ENCODE peak calls at places on chromosomes 1 and 21, in six cellular contexts. O is stimulated activated naive B cell treated with anti-CD40 and anti-IgM and Interleukin-4, amounts not matched to agents 10 μg/mL and 1 μg/mL and 100 μg/mL, for 72 hours; P is nucleus accumbens; F is C1 segment of cervical spinal cord; U is stimulated activated CD4-positive, alpha-beta T cell treated with anti-CD3 and anti-CD28 coated beads, Interleukin-1b, Interleukin-23, amount 100 ng/mL, for 1 hour; B is mammary epithelial cell. A is an unnamed sample.

GRCh38 chr21:27572681-27573080 is 605.8 kb upstream of the ADAMTS5 start:
- DNase-seq in F (no peak), O (no peak), P (no peak), U (no peak), B (peak), A (peak)

GRCh38 chr1:178659789-178660208 is 65.2 kb upstream of the RALGPS2 start:
- DNase-seq in O (no peak), U (no peak), B (no peak), F (no peak), P (no peak), A (no peak)

GRCh38 chr1:173914366-173914871 is 2.7 kb downstream of the SERPINC1 start:
- DNase-seq in O (no peak), U (peak), P (no peak), F (no peak), B (peak), A (peak)

GRCh38 chr1:9886063-9886742 is 23.9 kb downstream of the CTNNBIP1 start:
- DNase-seq in F (no peak), O (no peak), P (no peak), B (no peak), U (no peak), A (no peak)

GRCh38 chr1:38919075-38919474 is 22.6 kb downstream of the RHBDL2 start:
- DNase-seq in U (no peak), F (peak), B (no peak), P (peak), O (no peak), A (no peak)

GRCh38 chr21:34243562-34243961 is 120.2 kb upstream of the KCNE2 start:
- DNase-seq in O (no peak), U (no peak), B (peak), F (no peak), P (no peak), A (peak)

GRCh38 chr1:203051841-203052324 is 25.6 kb downstream of the PPFIA4 start:
- DNase-seq in B (no peak), U (no peak), P (no peak), O (no peak), F (no peak), A (no peak)

GRCh38 chr1:37478451-37478871 is 4.1 kb downstream of the ZC3H12A start:
- DNase-seq in O (no peak), F (no peak), U (no peak), P (no peak), B (peak), A (peak)

GRCh38 chr21:45818276-45818903 is 163.2 kb upstream of the COL6A1 start:
- DNase-seq in U (no peak), P (no peak), O (no peak), B (peak), F (no peak), A (peak)

GRCh38 chr1:2921970-2922686 is 99.1 kb upstream of the ACTRT2 start:
- DNase-seq in B (no peak), U (peak), P (no peak), F (peak), O (no peak), A (no peak)

GRCh38 chr21:38824124-38824822 is 18.5 kb downstream of the ETS2 start:
- DNase-seq in U (no peak), B (no peak), P (no peak), F (no peak), O (no peak), A (no peak)

GRCh38 chr1:89739013-89739843 is 81.6 kb upstream of the LRRC8D start:
- DNase-seq in O (peak), U (no peak), F (no peak), P (no peak), B (peak), A (peak)

GRCh38 chr1:30950053-30950452 is 41.5 kb upstream of the SDC3 start:
- DNase-seq in O (no peak), U (no peak), B (no peak), P (no peak), F (no peak), A (no peak)

GRCh38 chr1:18951416-18951815 is 5.1 kb downstream of the IFFO2 start:
- DNase-seq in O (no peak), F (no peak), P (no peak), B (no peak), U (no peak), A (no peak)

GRCh38 chr1:235588156-235588555 is 61.4 kb downstream of the GNG4 start:
- DNase-seq in B (no peak), U (no peak), O (no peak), F (no peak), P (no peak), A (no peak)

GRCh38 chr1:31811605-31812004 is 4.2 kb downstream of the SPOCD1 start:
- DNase-seq in P (peak), U (no peak), O (no peak), F (peak), B (no peak), A (no peak)

GRCh38 chr1:98211271-98211840 is 290.5 kb upstream of the DPYD start:
- DNase-seq in F (no peak), O (no peak), U (no peak), B (no peak), P (no peak), A (peak)

GRCh38 chr1:93178418-93178817 is 1.8 kb downstream of the TMED5 start:
- DNase-seq in U (no peak), F (no peak), O (no peak), B (peak), P (no peak), A (no peak)

GRCh38 chr21:34510148-34511142 is 1.6 kb downstream of the KCNE1 start:
- DNase-seq in P (peak), O (peak), B (peak), F (peak), U (peak), A (peak)

GRCh38 chr21:25292396-25292795 is 314.9 kb downstream of the MRPL39 start:
- DNase-seq in F (no peak), B (no peak), P (no peak), U (no peak), O (no peak), A (no peak)

GRCh38 chr1:8090241-8090702 is 64.2 kb upstream of the ERRFI1 start:
- DNase-seq in F (no peak), O (no peak), B (peak), P (no peak), U (no peak), A (peak)

GRCh38 chr1:66552287-66552686 is 18.3 kb downstream of the SGIP1 start:
- DNase-seq in U (no peak), B (no peak), P (no peak), O (no peak), F (no peak), A (no peak)

GRCh38 chr1:203407301-203407700 is 56.4 kb upstream of the FMOD start:
- DNase-seq in P (no peak), U (no peak), O (no peak), F (no peak), B (no peak), A (no peak)

GRCh38 chr1:41898191-41898713 is 20.5 kb downstream of the HIVEP3 start:
- DNase-seq in P (no peak), F (no peak), U (peak), B (no peak), O (no peak), A (no peak)

GRCh38 chr1:176073524-176074157 is 133.4 kb downstream of the COP1 start:
- DNase-seq in U (no peak), P (peak), F (peak), O (no peak), B (peak), A (peak)

GRCh38 chr1:85606414-85606800 is 25.8 kb downstream of the CCN1 start:
- DNase-seq in P (no peak), B (peak), U (no peak), F (no peak), O (no peak), A (peak)

A was measured in foreskin keratinocyte.